ENCODE peak calls at places on chromosomes 13 and 19, in five cellular contexts. A is epithelial cell of esophagus, D is GM12865, L is heart right ventricle, N is WTC11. C is an unnamed sample.

GRCh38 chr19:17654993-17655392 is 33.2 kb downstream of the UNC13A start:
- DNase-seq in D (peak; percentile 20), N (peak; percentile 50), L (no peak), A (peak; percentile 28), C (no peak)

GRCh38 chr13:78595819-78596700 is 7.3 kb downstream of the POU4F1 start:
- DNase-seq in L (no peak), D (no peak), N (peak; percentile 69), A (no peak), C (peak; percentile 75)

GRCh38 chr13:35208587-35208986 is 266.5 kb downstream of the NBEA start:
- DNase-seq in A (no peak), L (no peak), N (no peak), D (no peak), C (no peak)

GRCh38 chr13:52617070-52618060 is 24.9 kb upstream of the HNRNPA1L2 start:
- DNase-seq in N (peak; percentile 85), L (peak; percentile 85), D (peak; percentile 92), A (peak; percentile 78), C (peak; percentile 79)

GRCh38 chr19:52188822-52189744 is 769 bp upstream of the PPP2R1A start:
- DNase-seq in D (no peak), N (peak; percentile 98), A (peak; percentile 61), L (no peak), C (peak; percentile 57)

GRCh38 chr13:36965767-36966166 is 33.4 kb downstream of the ALG5 start:
- DNase-seq in N (no peak), L (no peak), A (peak; percentile 96), D (no peak), C (no peak)

GRCh38 chr19:47111081-47111589 is 2.4 kb downstream of the ZC3H4 start:
- DNase-seq in A (no peak), D (peak; percentile 70), L (peak; percentile 34), N (no peak), C (peak; percentile 33)

GRCh38 chr13:108313382-108313781 is 43.9 kb downstream of the TNFSF13B start:
- DNase-seq in N (no peak), L (no peak), D (no peak), A (peak; percentile 2), C (no peak)

GRCh38 chr19:1567116-1567847 is 843 bp downstream of the MEX3D start:
- DNase-seq in L (no peak), A (no peak), N (no peak), D (no peak), C (peak; percentile 45)

GRCh38 chr13:110624766-110625756 is 9.7 kb downstream of the NAXD start:
- DNase-seq in L (no peak), A (no peak), D (no peak), N (no peak), C (peak; percentile 32)

GRCh38 chr19:19217110-19217509 is 5.4 kb downstream of the NCAN start:
- DNase-seq in N (no peak), A (no peak), L (no peak), D (peak; percentile 75), C (no peak)

GRCh38 chr13:90793261-90793785 is 554.2 kb upstream of the MIR17HG start:
- DNase-seq in L (no peak), N (no peak), D (no peak), A (no peak), C (no peak)

GRCh38 chr19:48674216-48674809 is 1.5 kb upstream of the NTN5 start:
- DNase-seq in N (peak; percentile 27), L (no peak), A (no peak), D (no peak), C (no peak)

GRCh38 chr19:48676887-48677286 is 4.1 kb upstream of the NTN5 start:
- DNase-seq in N (no peak), L (no peak), D (no peak), A (peak; percentile 92), C (no peak)

GRCh38 chr19:48678201-48678600 is 5.4 kb upstream of the NTN5 start:
- DNase-seq in A (peak; percentile 23), N (no peak), D (no peak), L (no peak), C (no peak)

GRCh38 chr19:48674921-48675824 is 2.4 kb upstream of the NTN5 start:
- DNase-seq in N (peak; percentile 91), L (peak; percentile 87), A (peak; percentile 80), D (peak; percentile 82), C (peak; percentile 84)

GRCh38 chr19:48676487-48676886 is 3.7 kb upstream of the NTN5 start:
- DNase-seq in D (no peak), L (no peak), A (no peak), N (no peak), C (no peak)
- TF ChIP-seq CTCF in D (no peak), L (no peak), A (no peak), N (no peak), C (no peak)

GRCh38 chr19:40342644-40343311 is 5.4 kb downstream of the C19orf47 start:
- DNase-seq in L (no peak), N (no peak), A (no peak), D (no peak), C (no peak)

GRCh38 chr19:40348125-40348913 is at the start of the genes C19orf47 and PLD3:
- DNase-seq in N (peak; percentile 99), A (peak; percentile 100), D (peak; percentile 100), L (peak; percentile 99), C (peak; percentile 98)

GRCh38 chr19:40348961-40349507 is 539 bp downstream of the PLD3 start:
- DNase-seq in A (peak; percentile 43), L (peak; percentile 18), D (peak; percentile 42), N (no peak), C (no peak)

GRCh38 chr19:40344422-40344821 is 3.8 kb downstream of the C19orf47 start:
- DNase-seq in A (peak; percentile 48), N (no peak), D (no peak), L (no peak), C (no peak)

GRCh38 chr19:40347476-40348124 is 597 bp downstream of the C19orf47 start:
- DNase-seq in N (no peak), L (no peak), D (no peak), A (no peak), C (no peak)
- TF ChIP-seq CTCF in N (no peak), L (no peak), D (no peak), A (no peak), C (no peak)

GRCh38 chr19:40502647-40503046 is 35.8 kb downstream of the SPTBN4 start:
- DNase-seq in A (peak; percentile 40), D (no peak), N (peak; percentile 51), L (no peak), C (no peak)
- TF ChIP-seq CTCF in A (peak; percentile 39), D (no peak), N (no peak), L (no peak), C (no peak)

GRCh38 chr19:30122431-30122830 is 180.4 kb downstream of the URI1 start:
- DNase-seq in N (no peak), A (no peak), D (no peak), L (no peak), C (no peak)
- TF ChIP-seq CTCF in N (no peak), A (no peak), D (no peak), L (no peak), C (no peak)

DNA sequence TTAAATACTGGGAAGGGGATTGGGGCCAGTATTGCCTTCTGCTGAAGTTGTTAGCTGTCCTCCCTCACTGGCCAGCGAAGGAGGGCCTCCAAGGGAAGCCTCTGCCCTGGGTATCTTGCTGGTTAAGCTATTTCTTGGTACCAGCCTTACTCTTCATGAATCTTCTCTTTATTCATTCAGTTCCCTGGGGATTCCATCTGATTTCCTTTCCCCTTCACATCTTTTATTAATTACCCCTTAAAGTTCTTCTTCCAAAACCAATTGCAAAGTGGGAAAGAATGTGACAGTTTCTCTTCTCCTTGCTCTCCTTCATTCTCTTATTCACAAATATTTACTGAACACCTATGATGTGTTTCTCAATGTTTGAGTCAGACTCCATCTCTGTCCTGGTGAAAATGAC is 36.7 kb upstream of the STK24 start:
- DNase-seq in L (no peak), N (no peak), A (no peak), D (no peak), C (no peak)
- TF ChIP-seq CTCF in L (no peak), N (no peak), A (no peak), D (no peak), C (no peak)

DNA sequence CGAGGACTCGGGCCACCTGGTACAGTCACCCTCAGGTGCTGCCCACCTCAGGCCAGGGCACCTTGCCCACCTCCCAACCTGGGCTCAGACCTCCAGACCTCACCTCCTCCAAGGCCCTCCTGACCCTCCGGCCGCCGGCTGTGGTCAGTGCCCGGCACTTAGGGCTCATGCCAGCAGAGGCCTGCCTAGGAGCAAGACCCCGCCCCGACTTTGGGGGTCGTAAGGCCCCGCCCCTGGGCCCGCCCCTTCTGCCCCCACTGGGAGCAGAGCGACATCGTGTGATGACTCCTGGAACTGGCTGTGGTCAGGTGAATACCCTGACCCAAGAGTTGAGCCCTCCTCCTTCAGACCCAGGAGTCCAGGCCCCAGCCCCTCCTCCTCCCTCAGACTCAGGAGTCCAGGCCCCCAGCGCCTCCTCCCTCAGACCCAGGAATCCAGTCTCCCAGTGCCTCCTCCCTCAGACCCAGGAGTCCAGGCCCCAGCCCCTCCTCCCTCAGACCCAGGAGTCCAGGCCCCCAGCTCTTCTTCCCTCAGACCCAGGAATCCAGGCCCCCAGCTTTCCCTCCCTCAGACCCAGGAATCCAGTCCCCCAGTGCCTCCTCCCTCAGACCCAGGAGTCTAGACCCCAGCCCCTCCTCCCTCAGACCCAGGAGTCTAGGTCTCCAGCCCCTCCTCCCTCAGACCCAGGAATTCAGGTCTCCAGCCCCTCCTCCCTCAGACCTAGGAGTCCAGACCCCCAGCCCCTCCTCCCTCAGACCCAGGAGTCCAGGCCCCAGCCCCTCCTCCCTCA is at the start of gene SBK2:
- DNase-seq in D (no peak), A (no peak), N (peak; percentile 96), L (no peak), C (peak; percentile 84)
- TF ChIP-seq CTCF in D (no peak), A (no peak), N (peak; percentile 25), L (no peak), C (peak; percentile 47)